ENCODE peak calls at places on chromosomes 7 and 10, in eight cellular contexts. X is hippocampal formation, R is ascending aorta, L is ecto neural progenitor cell, W is anterior cingulate cortex, Q is cerebellum, O is retina, H is mesenteric fat pad. P is an unnamed sample.

GRCh38 chr10:124092270-124093075 is 925 bp downstream of the CHST15 start:
- DNase-seq in H (peak; percentile 92), X (peak; percentile 42), L (peak; percentile 73), R (peak; percentile 77), W (peak; percentile 41), O (peak; percentile 85), Q (peak; percentile 20), P (peak; percentile 55)

GRCh38 chr7:115269486-115269885 is 347.6 kb downstream of the MDFIC start:
- DNase-seq in W (no peak), Q (no peak), R (no peak), L (no peak), X (no peak), H (no peak), O (no peak), P (no peak)

GRCh38 chr7:33807779-33808482 is 97.4 kb upstream of the BMPER start:
- DNase-seq in Q (no peak), R (no peak), W (no peak), O (no peak), H (no peak), X (no peak), L (no peak), P (no peak)

GRCh38 chr7:21620054-21620453 is 77.2 kb downstream of the DNAH11 start:
- DNase-seq in L (no peak), R (no peak), W (no peak), X (no peak), H (no peak), Q (no peak), O (no peak), P (no peak)

GRCh38 chr7:110224643-110225042 is 866.3 kb upstream of the LRRN3 start:
- DNase-seq in Q (no peak), L (no peak), R (no peak), O (no peak), H (no peak), X (no peak), W (no peak), P (no peak)

GRCh38 chr7:130733866-130734524 is at the start of gene KLF14:
- DNase-seq in W (no peak), X (no peak), R (no peak), O (no peak), Q (no peak), H (no peak), L (peak; percentile 71), P (peak; percentile 54)

GRCh38 chr10:5645375-5645774 is 21.0 kb downstream of the ASB13 start:
- DNase-seq in W (no peak), L (no peak), R (no peak), O (no peak), H (no peak), Q (no peak), X (no peak), P (no peak)

GRCh38 chr10:21634599-21635365 is 100.8 kb downstream of the MLLT10 start:
- DNase-seq in X (no peak), L (no peak), Q (no peak), H (no peak), R (no peak), O (no peak), W (no peak), P (no peak)

GRCh38 chr10:130230611-130231010 is 94.4 kb downstream of the GLRX3 start:
- DNase-seq in W (no peak), R (no peak), Q (no peak), H (peak; percentile 62), L (no peak), O (no peak), X (no peak), P (no peak)

GRCh38 chr7:74404741-74405140 is 49.0 kb upstream of the GTF2IRD1 start:
- DNase-seq in O (no peak), X (no peak), L (no peak), R (no peak), Q (no peak), W (no peak), H (no peak), P (no peak)

GRCh38 chr10:23693398-23693797 is 254.5 kb downstream of the OTUD1 start:
- DNase-seq in H (no peak), Q (no peak), L (peak; percentile 78), O (peak; percentile 74), X (no peak), R (no peak), W (peak; percentile 37), P (no peak)

GRCh38 chr10:121800146-121800545 is 127.7 kb downstream of the ATE1 start:
- DNase-seq in Q (no peak), W (no peak), O (no peak), R (no peak), H (no peak), L (no peak), X (no peak), P (no peak)

GRCh38 chr7:141651417-141651816 is 50.5 kb downstream of the DENND11 start:
- DNase-seq in O (no peak), R (no peak), W (no peak), L (no peak), Q (no peak), X (no peak), H (no peak), P (no peak)

GRCh38 chr10:51950996-51951392 is 251.6 kb upstream of the CSTF2T start:
- DNase-seq in L (no peak), X (no peak), R (no peak), W (no peak), H (no peak), Q (no peak), O (no peak), P (no peak)

GRCh38 chr7:75957021-75957736 is 37.2 kb downstream of the TMEM120A start:
- DNase-seq in X (no peak), Q (no peak), R (no peak), O (no peak), W (no peak), H (no peak), L (no peak), P (no peak)

GRCh38 chr7:47973739-47974138 is 5.7 kb downstream of the HUS1 start:
- DNase-seq in Q (no peak), W (no peak), X (no peak), O (no peak), R (no peak), L (no peak), H (no peak), P (no peak)

GRCh38 chr7:45033931-45034290 is 33.9 kb downstream of the CCM2 start:
- DNase-seq in Q (peak; percentile 73), O (no peak), H (no peak), R (no peak), W (no peak), L (no peak), X (no peak), P (no peak)

GRCh38 chr10:104735469-104735868 is 94.4 kb downstream of the SORCS3 start:
- DNase-seq in R (no peak), W (no peak), Q (no peak), L (peak; percentile 51), X (no peak), O (peak; percentile 61), H (no peak), P (no peak)

GRCh38 chr10:129365767-129366400 is 101.2 kb upstream of the MGMT start:
- DNase-seq in Q (no peak), W (no peak), O (no peak), R (no peak), H (no peak), L (no peak), X (no peak), P (no peak)

GRCh38 chr7:83610649-83611304 is 38.2 kb downstream of the SEMA3E start:
- DNase-seq in W (no peak), L (no peak), X (no peak), Q (no peak), H (no peak), R (no peak), O (no peak), P (no peak)

GRCh38 chr7:473211-473734 is 46.4 kb downstream of the PDGFA start:
- DNase-seq in R (no peak), X (no peak), O (no peak), L (no peak), H (peak; percentile 87), W (no peak), Q (no peak), P (no peak)

GRCh38 chr10:47330366-47330765 is 8.1 kb downstream of the GDF2 start:
- DNase-seq in W (no peak), Q (no peak), O (no peak), X (no peak), H (peak; percentile 59), L (no peak), R (no peak), P (no peak)

GRCh38 chr10:116590590-116591444 is at the start of gene PNLIPRP1:
- DNase-seq in H (no peak), R (no peak), Q (no peak), X (no peak), W (no peak), L (no peak), O (no peak), P (no peak)

GRCh38 chr7:55570218-55570873 is 2.0 kb downstream of the VOPP1 start:
- DNase-seq in Q (no peak), O (no peak), R (no peak), L (no peak), W (no peak), X (no peak), H (no peak), P (no peak)

GRCh38 chr7:151621961-151622360 is 102.3 kb upstream of the RHEB start:
- DNase-seq in H (no peak), O (no peak), W (no peak), L (no peak), X (no peak), Q (no peak), R (no peak), P (no peak)

GRCh38 chr7:137169282-137169698 is 174.2 kb downstream of the PTN start:
- DNase-seq in W (peak; percentile 49), L (peak; percentile 71), O (peak; percentile 64), H (no peak), R (peak; percentile 64), Q (peak; percentile 9), X (peak; percentile 56), P (no peak)

GRCh38 chr7:98165827-98166667 is 45.2 kb upstream of the BHLHA15 start:
- DNase-seq in X (peak; percentile 30), O (peak; percentile 28), W (peak; percentile 30), H (no peak), L (no peak), Q (no peak), R (no peak), P (peak; percentile 40)

GRCh38 chr10:125164421-125164820 is 4.1 kb upstream of the CTBP2 start:
- DNase-seq in R (peak; percentile 21), W (no peak), X (no peak), L (no peak), H (no peak), O (no peak), Q (no peak), P (no peak)